ENCODE peak calls at places on chromosomes 1 and 21, in four cellular contexts. J, E, F and U are unnamed samples.

GRCh38 chr1:225813250-225813964 is 3.5 kb downstream of the EPHX1 start:
- DNase-seq in J (peak; percentile 78), F (no peak), E (no peak), U (peak; percentile 62)

GRCh38 chr1:84253041-84253440 is 48.5 kb upstream of the SAMD13 start:
- DNase-seq in J (no peak), F (no peak), E (no peak), U (no peak)

GRCh38 chr21:22319435-22319834 is 1321.2 kb downstream of the NCAM2 start:
- DNase-seq in F (no peak), J (no peak), E (no peak), U (no peak)

GRCh38 chr21:14862794-14863720 is 201.7 kb downstream of the NRIP1 start:
- DNase-seq in F (no peak), E (no peak), J (no peak), U (no peak)

GRCh38 chr1:177746168-177746567 is 223.7 kb downstream of the SEC16B start:
- DNase-seq in E (no peak), F (no peak), J (no peak), U (no peak)

GRCh38 chr21:14737922-14738321 is 191.8 kb upstream of the SAMSN1 start:
- DNase-seq in F (no peak), J (peak; percentile 73), E (no peak), U (peak; percentile 46)

GRCh38 chr1:206002833-206003532 is at the start of gene RAB7B:
- DNase-seq in E (no peak), F (no peak), J (peak; percentile 63), U (peak; percentile 43)

GRCh38 chr1:26259578-26259977 is 20.3 kb upstream of the SH3BGRL3 start:
- DNase-seq in J (peak; percentile 21), F (no peak), E (no peak), U (no peak)

GRCh38 chr1:203148127-203148526 is 20.6 kb downstream of the ADORA1 start:
- DNase-seq in F (no peak), J (peak; percentile 50), E (no peak), U (no peak)

GRCh38 chr1:158002022-158002629 is 8.7 kb downstream of the KIRREL1 start:
- DNase-seq in J (no peak), E (no peak), F (no peak), U (no peak)

GRCh38 chr1:31855038-31855845 is 39.4 kb upstream of the SPOCD1 start:
- DNase-seq in J (no peak), E (no peak), F (no peak), U (no peak)

GRCh38 chr1:97906567-97907228 is 14.1 kb downstream of the DPYD start:
- DNase-seq in E (no peak), F (no peak), J (peak; percentile 58), U (no peak)

GRCh38 chr21:41374867-41375533 is 13.2 kb downstream of the MX2 start:
- DNase-seq in F (peak; percentile 43), E (no peak), J (no peak), U (no peak)

GRCh38 chr1:151809625-151810556 is 4.7 kb upstream of the LINGO4 start:
- DNase-seq in J (peak; percentile 63), F (no peak), E (no peak), U (no peak)

GRCh38 chr1:173222149-173223030 is 15.3 kb upstream of the TNFSF4 start:
- DNase-seq in J (no peak), F (no peak), E (no peak), U (no peak)

GRCh38 chr21:29640233-29640554 is 299.6 kb downstream of the GRIK1 start:
- DNase-seq in J (no peak), F (no peak), E (no peak), U (no peak)

GRCh38 chr1:201299968-201300367 is 16.7 kb downstream of the PKP1 start:
- DNase-seq in F (peak; percentile 78), E (no peak), J (peak; percentile 32), U (peak; percentile 63)

GRCh38 chr1:113456967-113457366 is 66.7 kb downstream of the MAGI3 start:
- DNase-seq in E (no peak), J (peak; percentile 72), F (no peak), U (no peak)

GRCh38 chr1:217078010-217078704 is 354.9 kb upstream of the ESRRG start:
- DNase-seq in J (peak; percentile 54), E (no peak), F (no peak), U (no peak)

GRCh38 chr1:96233422-96233821 is 488.2 kb upstream of the PTBP2 start:
- DNase-seq in F (no peak), E (no peak), J (no peak), U (no peak)

GRCh38 chr1:229217716-229218115 is 53.2 kb upstream of the RAB4A start:
- DNase-seq in J (no peak), F (no peak), E (no peak), U (no peak)

GRCh38 chr1:182091083-182091482 is 29.6 kb upstream of the ZNF648 start:
- DNase-seq in J (no peak), E (no peak), F (no peak), U (no peak)

GRCh38 chr1:19640363-19641316 is 3.5 kb upstream of the NBL1 start:
- DNase-seq in J (no peak), E (no peak), F (peak; percentile 49), U (peak; percentile 82)

GRCh38 chr21:31457675-31458074 is 113.6 kb upstream of the TIAM1 start:
- DNase-seq in E (no peak), F (no peak), J (no peak), U (no peak)

GRCh38 chr21:37452222-37452621 is 85.6 kb downstream of the DYRK1A start:
- DNase-seq in F (no peak), E (no peak), J (no peak), U (no peak)

GRCh38 chr1:207798847-207799246 is 47.0 kb downstream of the CD46 start:
- DNase-seq in E (no peak), F (no peak), J (no peak), U (no peak)

GRCh38 chr1:243819438-243819839 is 30.6 kb downstream of the AKT3 start:
- DNase-seq in J (no peak), F (no peak), E (no peak), U (no peak)

GRCh38 chr1:55040083-55040952 is 970 bp downstream of the PCSK9 start:
- DNase-seq in J (peak; percentile 54), F (no peak), E (no peak), U (no peak)

GRCh38 chr1:55038974-55039341 is 390 bp upstream of the PCSK9 start:
- DNase-seq in E (no peak), F (no peak), J (no peak), U (no peak)

GRCh38 chr1:55037733-55038551 is 1.4 kb upstream of the PCSK9 start:
- DNase-seq in E (no peak), J (no peak), F (no peak), U (no peak)

GRCh38 chr1:55039342-55040082 is at the start of gene PCSK9:
- DNase-seq in J (peak; percentile 37), F (no peak), E (no peak), U (no peak)

GRCh38 chr1:55038552-55038838 is 853 bp upstream of the PCSK9 start:
- DNase-seq in J (no peak), E (no peak), F (no peak), U (no peak)
- H3K27me3 ChIP-seq in J (no peaks in the 10 kb centered on the region), E (peaks cover 61% of the 10 kb centered on the region), F (peaks cover 37% of the 10 kb centered on the region), U (peaks cover 45% of the 10 kb centered on the region)

GRCh38 chr1:209823143-209824041 is 4.4 kb upstream of the UTP25 start:
- DNase-seq in J (peak; percentile 22), E (no peak), F (no peak), U (no peak)
- H3K27ac ChIP-seq in J (no peak overlapping the region), E (no peak overlapping the region), F (peak overlapping the region; percentile 50), U (peak overlapping the region; percentile 22)

GRCh38 chr1:245169391-245169790 is 14.6 kb downstream of the KIF26B start:
- DNase-seq in F (no peak), J (no peak), E (no peak), U (no peak)
- H3K27me3 ChIP-seq in F (no peaks in the 10 kb centered on the region), J (no peaks in the 10 kb centered on the region), E (peaks cover 35% of the 10 kb centered on the region), U (peaks cover 22% of the 10 kb centered on the region)

GRCh38 chr21:26125433-26126167 is 45.0 kb downstream of the APP start:
- DNase-seq in J (no peak), F (no peak), E (no peak), U (no peak)

GRCh38 chr21:26123012-26123411 is 47.6 kb downstream of the APP start:
- DNase-seq in E (no peak), F (no peak), J (no peak), U (no peak)

GRCh38 chr21:26126168-26126553 is 44.4 kb downstream of the APP start:
- DNase-seq in E (no peak), J (no peak), F (no peak), U (no peak)

GRCh38 chr21:26124896-26125295 is 45.7 kb downstream of the APP start:
- DNase-seq in J (peak; percentile 54), F (no peak), E (no peak), U (no peak)

GRCh38 chr21:26124421-26124833 is 46.1 kb downstream of the APP start:
- DNase-seq in F (no peak), E (no peak), J (no peak), U (no peak)
- H3K27ac ChIP-seq in F (peak overlapping the region; percentile 80), E (no peak overlapping the region), J (peak overlapping the region; percentile 81), U (peak overlapping the region; percentile 52)

GRCh38 chr1:17914142-17914541 is 159.0 kb downstream of the ACTL8 start:
- DNase-seq in J (no peak), E (no peak), F (no peak), U (no peak)

GRCh38 chr1:17911789-17912188 is 156.7 kb downstream of the ACTL8 start:
- DNase-seq in E (no peak), J (no peak), F (no peak), U (no peak)

GRCh38 chr1:17914987-17915386 is 159.9 kb downstream of the ACTL8 start:
- DNase-seq in E (no peak), J (no peak), F (no peak), U (no peak)

GRCh38 chr1:17913326-17914115 is 158.4 kb downstream of the ACTL8 start:
- DNase-seq in F (no peak), E (no peak), J (no peak), U (no peak)

DNA sequence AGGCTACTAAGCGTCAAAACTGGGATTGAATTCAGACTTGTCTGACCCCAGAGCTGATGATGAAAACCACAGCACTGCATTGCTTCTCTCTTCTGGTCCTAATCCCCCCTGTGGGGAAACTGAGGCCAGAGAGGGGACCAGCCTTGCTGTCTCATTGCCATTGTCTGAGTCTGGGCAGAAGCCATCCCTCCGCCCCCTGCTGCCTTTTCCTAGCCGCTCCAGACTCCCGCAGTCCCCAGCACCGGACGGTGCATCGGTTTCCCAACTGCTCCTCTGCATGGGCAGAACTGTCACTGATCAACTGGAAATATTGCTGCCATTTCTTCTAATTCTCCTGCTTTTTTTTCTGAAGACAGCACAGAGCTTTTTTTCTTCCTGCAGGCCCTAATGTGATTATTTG is 157.4 kb downstream of the ACTL8 start:
- DNase-seq in F (no peak), E (no peak), J (no peak), U (no peak)
- H3K27me3 ChIP-seq in F (peaks cover 59% of the 10 kb centered on the region), E (peaks cover 14% of the 10 kb centered on the region), J (peaks cover 5% of the 10 kb centered on the region), U (peaks cover 88% of the 10 kb centered on the region)

DNA sequence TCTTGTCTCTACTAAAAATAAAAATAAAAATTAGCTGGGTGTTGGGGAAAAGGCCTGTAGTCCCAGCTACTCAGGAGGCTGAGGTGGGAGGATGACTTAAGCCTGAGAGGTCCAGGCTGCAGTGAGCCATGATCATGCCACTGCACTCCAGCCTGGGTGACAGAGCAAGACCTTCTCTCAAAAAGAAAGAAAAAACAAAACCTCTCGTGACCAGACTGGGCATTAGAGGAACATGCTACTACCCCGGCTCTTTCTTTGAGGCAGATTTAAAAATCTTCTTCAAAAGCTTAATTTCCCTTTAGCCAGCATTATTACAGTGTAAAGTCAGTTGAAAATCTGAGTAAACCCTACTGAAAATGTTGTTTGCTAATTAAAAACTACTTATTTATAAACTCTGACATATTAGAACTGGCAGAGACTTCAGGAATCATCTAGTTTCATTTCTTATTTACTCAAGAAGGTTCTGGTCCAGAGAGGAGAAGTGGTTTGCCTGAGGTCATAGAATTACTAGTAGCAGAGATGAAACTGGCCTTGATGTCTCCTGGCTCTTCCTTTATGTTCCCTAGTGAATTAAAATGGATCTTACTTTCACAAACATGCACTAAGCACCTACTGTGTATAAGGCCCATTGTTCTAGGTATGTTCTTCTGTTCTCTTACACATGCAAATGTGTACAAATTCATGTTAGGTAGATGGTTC is 11.5 kb upstream of the ELAVL4 start:
- DNase-seq in E (no peak), J (no peak), F (no peak), U (no peak)
- H3K27ac ChIP-seq in E (no peak overlapping the region), J (peak overlapping the region; percentile 9), F (no peak overlapping the region), U (no peak overlapping the region)